ENCODE peak calls at places on chromosome 1, in six cellular contexts. One of them, this sample, is unnamed.

GRCh38 chr1:46603481-46603857 is 599 bp downstream of the MKNK1 start:
- DNase-seq in lung: no peak
- DNase-seq in psoas muscle: no peak
- DNase-seq in esophagus muscularis mucosa: no peak
- DNase-seq in IMR-90: no peak
- DNase-seq in spleen: no peak
- DNase-seq in this sample: no peak

GRCh38 chr1:119204169-119204568 is 63.7 kb upstream of the WARS2 start:
- DNase-seq in lung: no peak
- DNase-seq in psoas muscle: no peak
- DNase-seq in esophagus muscularis mucosa: no peak
- DNase-seq in IMR-90: no peak
- DNase-seq in spleen: no peak
- DNase-seq in this sample: no peak

GRCh38 chr1:39645411-39646043 is 6.1 kb upstream of the HEYL start:
- DNase-seq in IMR-90: no peak
- DNase-seq in lung: no peak
- DNase-seq in esophagus muscularis mucosa: no peak
- DNase-seq in psoas muscle: no peak
- DNase-seq in spleen: no peak
- DNase-seq in this sample: no peak

GRCh38 chr1:163036661-163037060 is 32.5 kb upstream of the RGS4 start:
- DNase-seq in IMR-90: peak; percentile 29
- DNase-seq in esophagus muscularis mucosa: no peak
- DNase-seq in psoas muscle: no peak
- DNase-seq in lung: no peak
- DNase-seq in spleen: no peak
- DNase-seq in this sample: no peak

GRCh38 chr1:41534181-41535076 is 49.9 kb upstream of the EDN2 start:
- DNase-seq in spleen: peak; percentile 38
- DNase-seq in esophagus muscularis mucosa: no peak
- DNase-seq in lung: no peak
- DNase-seq in IMR-90: no peak
- DNase-seq in psoas muscle: no peak
- DNase-seq in this sample: no peak

GRCh38 chr1:162822391-162823200 is 32.1 kb downstream of the HSD17B7 start:
- DNase-seq in spleen: no peak
- DNase-seq in lung: no peak
- DNase-seq in IMR-90: no peak
- DNase-seq in esophagus muscularis mucosa: no peak
- DNase-seq in psoas muscle: no peak
- DNase-seq in this sample: peak; percentile 11

GRCh38 chr1:228058172-228058980 is 24.1 kb upstream of the ARF1 start:
- DNase-seq in lung: no peak
- DNase-seq in spleen: no peak
- DNase-seq in esophagus muscularis mucosa: no peak
- DNase-seq in IMR-90: no peak
- DNase-seq in psoas muscle: peak; percentile 17
- DNase-seq in this sample: no peak

GRCh38 chr1:32919811-32920733 is 18.9 kb upstream of the TMEM54 start:
- DNase-seq in esophagus muscularis mucosa: no peak
- DNase-seq in lung: no peak
- DNase-seq in spleen: no peak
- DNase-seq in psoas muscle: peak; percentile 55
- DNase-seq in IMR-90: peak; percentile 72
- DNase-seq in this sample: peak; percentile 59

GRCh38 chr1:229254910-229255541 is 15.9 kb upstream of the RAB4A start:
- DNase-seq in spleen: no peak
- DNase-seq in psoas muscle: no peak
- DNase-seq in esophagus muscularis mucosa: no peak
- DNase-seq in lung: no peak
- DNase-seq in IMR-90: no peak
- DNase-seq in this sample: peak; percentile 28
- TF ChIP-seq CTCF in spleen: peak; percentile 20
- TF ChIP-seq CTCF in psoas muscle: peak; percentile 35
- TF ChIP-seq CTCF in esophagus muscularis mucosa: peak; percentile 47
- TF ChIP-seq CTCF in lung: no peak
- TF ChIP-seq CTCF in IMR-90: peak; percentile 42
- TF ChIP-seq CTCF in this sample: peak; percentile 26

DNA sequence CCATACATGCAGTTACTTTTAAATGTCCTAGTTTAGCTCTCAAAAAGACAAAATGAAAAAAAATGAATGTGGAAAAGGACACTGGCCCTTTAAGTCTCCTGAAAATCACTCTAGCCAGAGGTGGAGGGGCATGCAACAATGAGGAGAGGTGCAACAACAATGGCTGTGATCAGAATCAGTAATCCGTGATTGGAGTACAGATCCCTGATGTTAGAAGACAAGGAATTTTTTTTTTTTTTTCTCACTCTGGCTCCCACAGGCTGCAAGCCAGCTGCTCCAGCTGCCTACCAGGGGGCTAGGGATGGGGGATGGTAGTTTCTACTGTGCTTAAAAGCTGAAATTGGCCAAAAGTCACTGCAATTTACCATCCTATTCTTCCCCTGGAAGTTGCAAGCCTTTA is 54.5 kb downstream of the STYXL2 start:
- DNase-seq in IMR-90: no peak
- DNase-seq in lung: no peak
- DNase-seq in spleen: no peak
- DNase-seq in esophagus muscularis mucosa: peak; percentile 21
- DNase-seq in psoas muscle: no peak
- DNase-seq in this sample: no peak
- H3K4me3 ChIP-seq in IMR-90: no peak overlapping the region
- H3K4me3 ChIP-seq in lung: no peak overlapping the region
- H3K4me3 ChIP-seq in spleen: no peak overlapping the region
- H3K4me3 ChIP-seq in esophagus muscularis mucosa: no peak overlapping the region
- H3K4me3 ChIP-seq in psoas muscle: no peak overlapping the region
- H3K4me3 ChIP-seq in this sample: no peak overlapping the region

GRCh38 chr1:196059210-196059609 is 549.0 kb downstream of the KCNT2 start:
- DNase-seq in spleen: no peak
- DNase-seq in esophagus muscularis mucosa: no peak
- DNase-seq in IMR-90: no peak
- DNase-seq in lung: no peak
- DNase-seq in psoas muscle: no peak
- DNase-seq in this sample: no peak
- TF ChIP-seq CTCF in spleen: no peak
- TF ChIP-seq CTCF in esophagus muscularis mucosa: no peak
- TF ChIP-seq CTCF in IMR-90: no peak
- TF ChIP-seq CTCF in lung: no peak
- TF ChIP-seq CTCF in psoas muscle: no peak
- TF ChIP-seq CTCF in this sample: no peak

DNA sequence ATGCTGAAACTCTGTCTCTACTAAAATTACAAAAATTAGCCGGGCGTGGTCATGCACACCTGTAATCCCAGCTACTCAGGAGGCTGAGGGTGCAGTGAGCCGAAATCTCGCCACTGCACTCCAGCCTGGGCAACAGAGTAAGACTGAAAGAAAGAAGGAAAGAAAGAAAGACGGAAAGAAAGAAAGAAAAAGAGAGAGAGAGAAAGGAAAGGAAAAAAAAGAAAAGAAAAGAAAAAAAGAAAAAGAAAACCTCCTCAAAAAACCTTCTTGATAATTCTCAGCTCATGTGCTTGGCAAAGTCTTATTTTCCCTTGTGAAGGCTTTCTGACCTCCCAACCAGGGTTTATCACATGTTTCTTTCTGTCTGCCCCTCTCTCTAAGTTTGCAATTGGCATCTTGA is 7.3 kb downstream of the NID1 start:
- DNase-seq in IMR-90: no peak
- DNase-seq in lung: no peak
- DNase-seq in esophagus muscularis mucosa: no peak
- DNase-seq in psoas muscle: no peak
- DNase-seq in spleen: no peak
- DNase-seq in this sample: no peak
- H3K4me3 ChIP-seq in IMR-90: no peak overlapping the region
- H3K4me3 ChIP-seq in lung: no peak overlapping the region
- H3K4me3 ChIP-seq in esophagus muscularis mucosa: peak overlapping the region; percentile 85
- H3K4me3 ChIP-seq in psoas muscle: no peak overlapping the region
- H3K4me3 ChIP-seq in spleen: peak overlapping the region; percentile 38
- H3K4me3 ChIP-seq in this sample: no peak overlapping the region